ENCODE peak calls at places on chromosomes 3 and 15, in four cellular contexts. Z, J, Q and Y are unnamed samples.

GRCh38 chr3:124007186-124007585 is 15.3 kb upstream of the ROPN1 start:
- DNase-seq in Z (peak), J (peak), Q (no peak), Y (no peak)

GRCh38 chr3:158742861-158743260 is 10.6 kb upstream of the RARRES1 start:
- DNase-seq in Z (peak), J (no peak), Q (no peak), Y (no peak)

GRCh38 chr3:87410110-87410509 is 133.7 kb upstream of the POU1F1 start:
- DNase-seq in Z (peak), J (peak), Q (no peak), Y (no peak)

GRCh38 chr15:65331811-65332210 is 27.3 kb downstream of the RNU5B-1 start:
- DNase-seq in Z (no peak), J (no peak), Q (no peak), Y (no peak)

GRCh38 chr3:157199841-157200240 is 39.9 kb upstream of the CCNL1 start:
- DNase-seq in Z (no peak), J (no peak), Q (no peak), Y (no peak)

GRCh38 chr15:63896336-63897115 is 62.8 kb upstream of the HERC1 start:
- DNase-seq in Z (peak), J (peak), Q (no peak), Y (no peak)

GRCh38 chr15:74843891-74844299 is 939 bp upstream of the ULK3 start:
- DNase-seq in Z (no peak), J (no peak), Q (no peak), Y (no peak)

GRCh38 chr3:61975936-61976335 is 397.4 kb downstream of the FEZF2 start:
- DNase-seq in Z (no peak), J (no peak), Q (no peak), Y (no peak)

GRCh38 chr15:29065571-29065970 is 179.8 kb downstream of the APBA2 start:
- DNase-seq in Z (no peak), J (no peak), Q (no peak), Y (no peak)

GRCh38 chr3:184129012-184129411 is 6.1 kb upstream of the EIF2B5 start:
- DNase-seq in Z (peak), J (peak), Q (no peak), Y (no peak)

GRCh38 chr15:66670698-66671580 is 31.1 kb upstream of the SMAD6 start:
- DNase-seq in Z (no peak), J (peak), Q (no peak), Y (no peak)

GRCh38 chr15:51864408-51865056 is 35.1 kb downstream of the TMOD3 start:
- DNase-seq in Z (peak), J (peak), Q (no peak), Y (no peak)

GRCh38 chr3:100463002-100463401 is 29.4 kb upstream of the TMEM45A start:
- DNase-seq in Z (peak), J (peak), Q (no peak), Y (no peak)

GRCh38 chr3:87191641-87192040 is 35.5 kb upstream of the CHMP2B start:
- DNase-seq in Z (peak), J (no peak), Q (no peak), Y (no peak)

GRCh38 chr15:100704281-100705055 is 102.1 kb downstream of the ASB7 start:
- DNase-seq in Z (peak), J (peak), Q (no peak), Y (no peak)

GRCh38 chr3:105322570-105323273 is 44.0 kb upstream of the ALCAM start:
- DNase-seq in Z (no peak), J (no peak), Q (no peak), Y (no peak)

GRCh38 chr3:160434071-160434470 is 15.5 kb downstream of the TRIM59 start:
- DNase-seq in Z (peak), J (no peak), Q (no peak), Y (no peak)

GRCh38 chr3:150627557-150627956 is 24.4 kb downstream of the SELENOT start:
- DNase-seq in Z (no peak), J (no peak), Q (no peak), Y (no peak)

GRCh38 chr15:97420116-97420515 is 540.4 kb upstream of the ARRDC4 start:
- DNase-seq in Z (no peak), J (no peak), Q (no peak), Y (no peak)

GRCh38 chr15:33963831-33964664 is 4.2 kb upstream of the CHRM5 start:
- DNase-seq in Z (peak), J (peak), Q (no peak), Y (no peak)

GRCh38 chr3:150410311-150411105 is 2.4 kb downstream of the TSC22D2 start:
- DNase-seq in Z (peak), J (peak), Q (peak), Y (peak)

GRCh38 chr15:100043732-100044131 is 298.0 kb downstream of the ADAMTS17 start:
- DNase-seq in Z (no peak), J (peak), Q (no peak), Y (no peak)

GRCh38 chr3:31129241-31129640 is 234.8 kb upstream of the GADL1 start:
- DNase-seq in Z (no peak), J (no peak), Q (no peak), Y (no peak)

GRCh38 chr3:46690798-46691197 is 2.7 kb downstream of the ALS2CL start:
- DNase-seq in Z (peak), J (no peak), Q (no peak), Y (no peak)

GRCh38 chr3:149401926-149402310 is 24.5 kb upstream of the TM4SF1 start:
- DNase-seq in Z (no peak), J (no peak), Q (no peak), Y (no peak)

GRCh38 chr3:180934638-180935037 is 22.2 kb downstream of the FXR1 start:
- DNase-seq in Z (no peak), J (no peak), Q (no peak), Y (no peak)